ENCODE peak calls at places on chromosomes 16 and 17, in five cellular contexts. P is CD8-positive, alpha-beta memory T cell; F is tibial artery; W is heart right ventricle; K is testis. L is an unnamed sample.

GRCh38 chr17:65074778-65075250 is 18.3 kb upstream of the GNA13 start:
- DNase-seq in P (no peak), F (no peak), W (peak; percentile 74), K (peak; percentile 87), L (no peak)

GRCh38 chr16:87297918-87298631 is 19.1 kb downstream of the C16orf95 start:
- DNase-seq in P (no peak), F (no peak), W (no peak), K (peak; percentile 38), L (no peak)

GRCh38 chr16:56513972-56514371 is 5.9 kb downstream of the BBS2 start:
- DNase-seq in P (peak; percentile 42), F (no peak), W (no peak), K (peak; percentile 41), L (no peak)

GRCh38 chr17:31724026-31724425 is 135.0 kb downstream of the COPRS start:
- DNase-seq in P (no peak), F (no peak), W (no peak), K (no peak), L (no peak)

GRCh38 chr17:44188757-44189403 is 2.1 kb downstream of the TMUB2 start:
- DNase-seq in P (no peak), F (no peak), W (no peak), K (no peak), L (no peak)

GRCh38 chr17:73255671-73256181 is 6.0 kb downstream of the CPSF4L start:
- DNase-seq in P (peak; percentile 20), F (peak; percentile 70), W (peak; percentile 64), K (peak; percentile 58), L (no peak)

GRCh38 chr16:70418274-70418992 is 20.5 kb downstream of the ST3GAL2 start:
- DNase-seq in P (no peak), F (no peak), W (no peak), K (no peak), L (no peak)

GRCh38 chr17:78355045-78355641 is 4.7 kb downstream of the SOCS3 start:
- DNase-seq in P (peak; percentile 65), F (no peak), W (no peak), K (no peak), L (no peak)

GRCh38 chr16:72938426-72939164 is 109.3 kb downstream of the ZFHX3 start:
- DNase-seq in P (no peak), F (peak; percentile 98), W (peak; percentile 83), K (peak; percentile 89), L (peak; percentile 74)

GRCh38 chr16:30535777-30536190 is 1.1 kb upstream of the ZNF747 start:
- DNase-seq in P (peak; percentile 41), F (peak; percentile 84), W (peak; percentile 73), K (peak; percentile 90), L (peak; percentile 84)

DNA sequence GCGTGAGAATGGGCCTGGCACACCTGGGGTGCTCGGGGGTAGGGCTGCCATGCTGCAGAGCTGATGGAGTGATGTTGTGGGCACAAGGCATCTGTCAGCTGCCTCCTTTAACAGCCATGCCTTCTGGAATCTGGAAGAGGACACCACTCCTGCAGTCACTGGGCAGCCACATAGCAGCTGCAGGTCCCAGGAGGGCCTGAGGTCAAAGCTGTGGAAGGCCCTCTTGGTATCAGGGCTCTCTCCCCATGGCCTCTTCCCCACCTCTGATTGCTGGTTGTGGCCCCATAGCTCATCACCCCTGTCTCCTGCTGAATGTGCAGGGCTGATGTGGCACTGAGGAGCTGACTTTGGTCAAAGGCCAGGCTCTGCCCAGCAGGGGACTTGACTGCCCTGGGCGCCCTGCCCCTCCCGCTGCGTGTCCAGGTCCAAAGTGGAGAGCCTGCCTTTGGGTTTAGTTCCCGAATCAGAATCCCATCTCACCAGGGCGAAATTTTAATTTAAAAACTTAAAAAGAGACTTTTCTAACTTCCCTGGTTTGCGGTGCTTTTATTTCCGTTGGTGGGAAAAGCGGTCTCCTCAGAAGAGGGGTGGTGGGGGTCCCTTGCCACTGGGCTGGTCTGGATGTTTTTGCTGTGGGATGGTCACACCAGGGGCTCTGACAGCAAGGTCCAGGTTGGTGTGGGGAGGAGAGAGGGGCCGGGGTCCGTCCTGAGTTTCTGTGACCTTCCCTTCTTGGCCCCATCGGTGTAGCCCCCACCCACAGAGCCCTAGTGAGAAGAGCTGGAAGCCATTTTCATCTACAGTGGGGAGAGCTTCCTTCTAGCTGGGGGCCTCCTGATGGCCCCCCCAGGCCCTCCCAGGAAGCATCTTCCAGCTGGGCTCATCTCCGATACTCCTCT is 5.9 kb downstream of the UBALD2 start:
- DNase-seq in P (no peak), F (no peak), W (no peak), K (no peak), L (no peak)
- H3K4me3 ChIP-seq in P (peak overlapping the region; percentile 59), F (no peak overlapping the region), W (no peak overlapping the region), K (no peak overlapping the region), L (no peak overlapping the region)

GRCh38 chr17:38559025-38559879 is 46.5 kb downstream of the SRCIN1 start:
- DNase-seq in P (peak; percentile 82), F (peak; percentile 82), W (peak; percentile 76), K (peak; percentile 67), L (peak; percentile 92)
- H3K4me3 ChIP-seq in P (peak overlapping the region; percentile 89), F (peak overlapping the region; percentile 52), W (peak overlapping the region; percentile 17), K (no peak overlapping the region), L (peak overlapping the region; percentile 21)

GRCh38 chr17:74466785-74467158 is 338 bp downstream of the CD300A start:
- DNase-seq in P (peak; percentile 56), F (no peak), W (no peak), K (no peak), L (no peak)

GRCh38 chr17:74465378-74466110 is 890 bp upstream of the CD300A start:
- DNase-seq in P (no peak), F (no peak), W (no peak), K (no peak), L (no peak)

GRCh38 chr17:74467221-74467951 is 952 bp downstream of the CD300A start:
- DNase-seq in P (no peak), F (no peak), W (no peak), K (no peak), L (peak; percentile 83)

GRCh38 chr17:74464730-74465377 is 1.6 kb upstream of the CD300A start:
- DNase-seq in P (no peak), F (no peak), W (no peak), K (no peak), L (no peak)

DNA sequence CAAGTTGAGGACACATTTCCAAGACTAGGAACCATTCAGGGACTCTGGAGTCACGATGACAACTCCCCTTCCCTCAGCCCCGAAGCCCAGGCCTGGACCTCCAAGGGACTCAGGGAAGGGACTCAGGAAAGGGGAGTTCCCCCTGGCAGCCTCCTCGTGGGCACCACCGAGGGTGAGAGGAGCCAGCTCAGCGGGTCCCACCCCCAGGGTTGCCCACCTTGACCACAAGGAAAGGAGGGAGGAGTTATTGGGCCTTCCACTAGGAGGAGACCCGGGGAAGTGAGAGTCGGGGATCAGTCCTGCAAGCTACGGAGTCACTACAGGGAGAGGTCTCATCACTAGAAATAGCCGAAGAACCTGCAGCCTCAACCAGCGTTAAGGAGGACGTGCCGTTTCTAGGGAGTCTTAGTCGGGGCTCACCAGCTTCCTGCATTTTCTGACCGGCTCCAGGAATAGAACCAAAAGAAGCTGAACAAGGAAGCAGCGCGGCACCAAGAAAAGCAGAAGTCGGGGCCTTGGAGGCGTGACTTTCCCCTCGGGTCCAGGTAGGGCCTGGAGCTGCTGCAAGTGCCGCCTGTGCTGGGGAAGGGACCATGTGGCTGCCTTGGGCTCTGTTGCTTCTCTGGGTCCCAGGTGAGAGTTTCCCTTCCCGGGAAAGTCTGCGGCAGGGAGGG is at the start of gene CD300A:
- DNase-seq in P (no peak), F (no peak), W (peak; percentile 49), K (peak; percentile 48), L (peak; percentile 83)
- H3K4me3 ChIP-seq in P (peak within 1 kb of the TSS; percentile 64), F (peak within 1 kb of the TSS; percentile 37), W (peak within 1 kb of the TSS; percentile 3), K (no peak within 1 kb of the TSS), L (peak within 1 kb of the TSS; percentile 17)

GRCh38 chr17:54849660-54850059 is 51.0 kb upstream of the TOM1L1 start:
- DNase-seq in P (no peak), F (no peak), W (no peak), K (no peak), L (no peak)
- H3K4me3 ChIP-seq in P (no peak overlapping the region), F (no peak overlapping the region), W (no peak overlapping the region), K (no peak overlapping the region), L (no peak overlapping the region)

DNA sequence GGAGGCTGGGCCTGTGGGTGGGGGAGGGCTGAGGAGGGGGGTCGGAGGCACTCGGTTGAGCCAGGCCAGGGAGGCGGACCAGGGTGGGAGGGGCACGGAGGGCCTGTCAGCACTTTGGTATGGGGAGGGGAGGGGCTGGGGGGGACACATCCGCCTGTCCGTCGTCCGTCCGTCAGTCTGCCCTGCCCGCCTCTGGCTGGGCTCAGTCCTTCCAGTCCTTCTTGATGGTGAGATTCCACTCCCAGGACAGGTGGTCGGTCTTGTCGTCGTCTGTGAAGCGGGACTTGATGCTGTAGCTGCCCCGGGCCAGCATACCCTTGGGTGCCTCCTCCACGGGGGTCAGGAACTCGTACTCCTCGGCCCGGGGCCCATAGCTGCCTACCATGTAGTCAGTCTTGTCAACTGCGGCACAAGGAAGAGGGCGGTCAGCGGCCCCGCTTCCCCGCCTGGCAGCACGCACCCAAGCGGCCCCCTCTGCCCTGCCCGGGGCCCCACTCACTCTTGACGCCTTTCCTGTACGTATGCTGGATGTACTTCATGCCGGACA is 2.4 kb downstream of the ARHGDIA start:
- DNase-seq in P (no peak), F (peak; percentile 73), W (no peak), K (no peak), L (peak; percentile 53)
- H3K4me3 ChIP-seq in P (no peak overlapping the region), F (no peak overlapping the region), W (no peak overlapping the region), K (no peak overlapping the region), L (no peak overlapping the region)

GRCh38 chr16:882256-882655 is 81.7 kb upstream of the GNG13 start:
- DNase-seq in P (no peak), F (no peak), W (no peak), K (no peak), L (no peak)
- H3K4me3 ChIP-seq in P (no peak overlapping the region), F (no peak overlapping the region), W (no peak overlapping the region), K (no peak overlapping the region), L (no peak overlapping the region)

GRCh38 chr16:720990-721764 is at the start of gene ANTKMT:
- DNase-seq in P (peak; percentile 84), F (peak; percentile 84), W (peak; percentile 82), K (peak; percentile 88), L (peak; percentile 84)

GRCh38 chr16:723695-724094 is 2.5 kb downstream of the CCDC78 start:
- DNase-seq in P (no peak), F (no peak), W (peak; percentile 6), K (no peak), L (no peak)

GRCh38 chr16:720507-720989 is 398 bp upstream of the ANTKMT start:
- DNase-seq in P (no peak), F (no peak), W (no peak), K (peak; percentile 57), L (no peak)

GRCh38 chr16:722835-723633 is 2.1 kb downstream of the ANTKMT start:
- DNase-seq in P (no peak), F (no peak), W (peak; percentile 14), K (no peak), L (no peak)

DNA sequence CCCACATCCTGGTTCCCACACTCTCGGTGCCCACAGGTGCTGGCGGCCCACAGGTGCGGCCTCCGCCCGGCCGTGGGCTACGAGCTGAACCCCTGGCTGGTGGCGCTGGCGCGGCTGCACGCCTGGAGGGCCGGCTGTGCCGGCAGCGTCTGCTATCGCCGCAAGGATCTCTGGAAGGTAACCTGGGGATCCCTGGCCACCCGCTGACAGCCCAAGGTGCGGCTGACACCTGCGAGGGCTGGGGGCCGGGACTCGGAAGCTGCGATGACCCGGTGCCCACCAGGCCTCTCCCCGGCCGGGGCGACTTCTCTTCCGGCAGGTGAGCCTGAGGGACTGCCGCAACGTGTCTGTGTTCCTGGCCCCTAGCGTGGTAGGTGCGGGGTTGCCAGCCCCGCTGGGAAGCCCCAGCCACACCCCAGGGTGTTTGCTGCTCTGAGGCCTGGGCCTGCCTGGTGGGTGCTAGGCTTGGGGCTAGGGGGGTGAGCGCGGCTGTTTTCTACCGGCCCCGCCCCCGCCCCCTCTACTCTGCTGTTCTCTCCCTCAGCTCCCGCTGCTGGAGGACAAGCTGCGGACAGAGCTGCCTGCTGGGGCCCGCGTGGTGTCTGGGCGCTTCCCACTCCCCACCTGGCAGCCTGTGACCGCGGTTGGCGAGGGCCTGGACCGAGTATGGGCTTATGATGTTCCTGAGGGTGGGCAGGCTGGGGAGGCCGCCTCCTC is 977 bp downstream of the ANTKMT start:
- DNase-seq in P (peak; percentile 63), F (no peak), W (peak; percentile 24), K (no peak), L (no peak)
- H3K4me3 ChIP-seq in P (peak overlapping the region; percentile 32), F (peak overlapping the region; percentile 74), W (peak overlapping the region; percentile 64), K (peak overlapping the region; percentile 69), L (peak overlapping the region; percentile 77)

L was measured in left lung.